ENCODE peak calls at places on chromosomes 11 and 22, in five cellular contexts. H is uterus, R is fibroblast of lung, S is neuronal stem cell, P is tibial nerve. L is an unnamed sample.

GRCh38 chr22:19382240-19382639 is 49.3 kb downstream of the HIRA start:
- DNase-seq in H (no peak), R (no peak), S (no peak), P (no peak), L (no peak)

GRCh38 chr22:30324008-30324730 is 2.6 kb downstream of the TBC1D10A start:
- DNase-seq in H (no peak), R (peak; percentile 81), S (no peak), P (no peak), L (peak; percentile 87)

GRCh38 chr11:46541593-46542371 is 52.0 kb downstream of the AMBRA1 start:
- DNase-seq in H (no peak), R (no peak), S (no peak), P (no peak), L (no peak)

GRCh38 chr11:123586568-123586967 is 67.9 kb downstream of the SCN3B start:
- DNase-seq in H (no peak), R (no peak), S (no peak), P (no peak), L (no peak)

GRCh38 chr11:97537407-97538150 is 1147.8 kb downstream of the JRKL start:
- DNase-seq in H (no peak), R (no peak), S (no peak), P (no peak), L (no peak)

GRCh38 chr11:26626346-26626745 is 54.3 kb upstream of the MUC15 start:
- DNase-seq in H (no peak), R (peak; percentile 6), S (no peak), P (no peak), L (peak; percentile 10)

GRCh38 chr22:22156348-22156715 is 88.3 kb upstream of the VPREB1 start:
- DNase-seq in H (no peak), R (no peak), S (no peak), P (no peak), L (no peak)

GRCh38 chr11:110447343-110447742 is 17.6 kb downstream of the FDX1 start:
- DNase-seq in H (no peak), R (no peak), S (no peak), P (no peak), L (no peak)

GRCh38 chr22:32920032-32920628 is 118.6 kb downstream of the TIMP3 start:
- DNase-seq in H (peak; percentile 85), R (peak; percentile 61), S (no peak), P (peak; percentile 90), L (peak; percentile 75)

GRCh38 chr11:65574963-65575567 is 788 bp upstream of the EHBP1L1 start:
- DNase-seq in H (no peak), R (no peak), S (no peak), P (no peak), L (no peak)

GRCh38 chr11:67252831-67253239 is 13.4 kb upstream of the GRK2 start:
- DNase-seq in H (no peak), R (peak; percentile 41), S (no peak), P (no peak), L (peak; percentile 53)

GRCh38 chr11:122101625-122102291 is 14.3 kb downstream of the BLID start:
- DNase-seq in H (peak; percentile 81), R (peak; percentile 91), S (peak; percentile 65), P (peak; percentile 78), L (peak; percentile 90)

GRCh38 chr11:121800704-121801516 is 315.1 kb downstream of the BLID start:
- DNase-seq in H (no peak), R (peak; percentile 54), S (peak; percentile 74), P (peak; percentile 9), L (peak; percentile 56)

GRCh38 chr11:78914503-78914902 is 339.8 kb upstream of the NARS2 start:
- DNase-seq in H (no peak), R (no peak), S (no peak), P (no peak), L (no peak)

GRCh38 chr22:46897246-46897623 is 134.8 kb downstream of the TBC1D22A start:
- DNase-seq in H (no peak), R (no peak), S (no peak), P (no peak), L (no peak)

GRCh38 chr11:123057604-123058305 is 4.2 kb downstream of the HSPA8 start:
- DNase-seq in H (no peak), R (no peak), S (no peak), P (no peak), L (no peak)

GRCh38 chr11:27317751-27318150 is 45.3 kb downstream of the CCDC34 start:
- DNase-seq in H (no peak), R (peak; percentile 81), S (no peak), P (no peak), L (peak; percentile 49)

GRCh38 chr11:102653744-102654291 is 28.7 kb upstream of the MMP20 start:
- DNase-seq in H (no peak), R (peak; percentile 6), S (no peak), P (no peak), L (no peak)

GRCh38 chr11:87879118-87879517 is 296.1 kb downstream of the RAB38 start:
- DNase-seq in H (no peak), R (no peak), S (no peak), P (no peak), L (peak; percentile 65)

GRCh38 chr11:64864135-64864472 is 14.3 kb downstream of the EHD1 start:
- DNase-seq in H (no peak), R (no peak), S (no peak), P (no peak), L (no peak)

GRCh38 chr11:115958089-115959000 is 454.1 kb upstream of the CADM1 start:
- DNase-seq in H (no peak), R (no peak), S (no peak), P (no peak), L (no peak)

GRCh38 chr11:76729214-76729613 is 53.9 kb upstream of the TSKU start:
- DNase-seq in H (no peak), R (no peak), S (no peak), P (no peak), L (no peak)

GRCh38 chr11:76728778-76729177 is 54.4 kb upstream of the TSKU start:
- DNase-seq in H (no peak), R (no peak), S (no peak), P (no peak), L (no peak)

GRCh38 chr11:76734456-76735217 is 48.5 kb upstream of the TSKU start:
- DNase-seq in H (no peak), R (no peak), S (no peak), P (no peak), L (no peak)

GRCh38 chr11:76732643-76733042 is 50.5 kb upstream of the TSKU start:
- DNase-seq in H (no peak), R (no peak), S (no peak), P (no peak), L (no peak)

DNA sequence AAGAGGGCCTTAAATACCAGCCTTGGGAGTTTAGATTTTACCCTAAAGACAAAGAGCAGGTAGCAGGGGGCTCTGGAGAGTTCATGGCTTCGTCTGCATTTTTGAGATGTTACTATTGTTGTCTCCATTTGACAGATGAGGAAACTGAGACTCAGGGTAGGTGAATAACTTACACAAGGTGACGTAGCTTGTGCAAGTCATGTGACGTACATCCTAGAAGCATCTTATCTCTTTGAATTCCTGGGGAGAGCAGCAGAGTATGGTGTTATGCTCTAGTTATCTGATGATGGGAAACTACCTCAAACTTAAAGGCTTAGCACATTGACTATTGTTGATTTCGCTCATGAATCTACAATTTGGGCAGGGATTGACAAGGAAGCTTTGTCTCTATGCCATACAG is 52.3 kb upstream of the TSKU start:
- DNase-seq in H (no peak), R (no peak), S (no peak), P (no peak), L (no peak)
- H3K4me3 ChIP-seq in H (no peak overlapping the region), R (no peak overlapping the region), S (no peak overlapping the region), P (no peak overlapping the region), L (no peak overlapping the region)

GRCh38 chr11:9753031-9753430 is 89.2 kb downstream of the SWAP70 start:
- DNase-seq in H (no peak), R (peak; percentile 89), S (no peak), P (no peak), L (peak; percentile 74)
- H3K4me3 ChIP-seq in H (no peak overlapping the region), R (no peak overlapping the region), S (no peak overlapping the region), P (no peak overlapping the region), L (no peak overlapping the region)

GRCh38 chr11:61024938-61025818 is 53.7 kb downstream of the CD6 start:
- DNase-seq in H (no peak), R (no peak), S (no peak), P (no peak), L (no peak)

GRCh38 chr11:61026121-61027031 is 54.9 kb downstream of the CD6 start:
- DNase-seq in H (no peak), R (no peak), S (no peak), P (no peak), L (no peak)

GRCh38 chr11:61027141-61027840 is 55.8 kb downstream of the CD6 start:
- DNase-seq in H (no peak), R (no peak), S (no peak), P (no peak), L (no peak)

GRCh38 chr11:61023086-61024035 is 51.9 kb downstream of the CD6 start:
- DNase-seq in H (no peak), R (no peak), S (no peak), P (no peak), L (no peak)

DNA sequence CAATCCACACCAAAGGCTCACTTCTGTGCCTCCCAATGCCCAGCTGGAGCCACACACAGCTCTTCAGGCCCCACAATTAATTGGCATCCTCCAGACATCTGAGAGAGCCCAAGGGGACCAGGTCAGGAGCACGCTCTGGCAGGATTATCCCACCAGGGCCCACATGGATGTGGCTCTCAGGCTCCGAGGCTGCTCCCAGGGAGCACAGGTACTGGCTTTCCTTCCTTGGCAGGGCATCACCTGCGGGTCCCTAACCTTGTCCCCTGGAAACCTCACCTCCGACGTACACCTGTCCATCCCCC is 54.3 kb downstream of the CD6 start:
- DNase-seq in H (no peak), R (no peak), S (no peak), P (no peak), L (no peak)
- H3K4me3 ChIP-seq in H (no peak overlapping the region), R (no peak overlapping the region), S (no peak overlapping the region), P (no peak overlapping the region), L (no peak overlapping the region)

GRCh38 chr11:133808393-133809140 is 36.7 kb downstream of the SPATA19 start:
- DNase-seq in H (no peak), R (no peak), S (no peak), P (no peak), L (no peak)

GRCh38 chr11:133811850-133812685 is 33.2 kb downstream of the SPATA19 start:
- DNase-seq in H (no peak), R (no peak), S (no peak), P (no peak), L (no peak)

GRCh38 chr11:133810179-133810550 is 35.1 kb downstream of the SPATA19 start:
- DNase-seq in H (no peak), R (no peak), S (no peak), P (no peak), L (no peak)

GRCh38 chr11:133810766-133811165 is 34.5 kb downstream of the SPATA19 start:
- DNase-seq in H (no peak), R (no peak), S (no peak), P (no peak), L (no peak)

DNA sequence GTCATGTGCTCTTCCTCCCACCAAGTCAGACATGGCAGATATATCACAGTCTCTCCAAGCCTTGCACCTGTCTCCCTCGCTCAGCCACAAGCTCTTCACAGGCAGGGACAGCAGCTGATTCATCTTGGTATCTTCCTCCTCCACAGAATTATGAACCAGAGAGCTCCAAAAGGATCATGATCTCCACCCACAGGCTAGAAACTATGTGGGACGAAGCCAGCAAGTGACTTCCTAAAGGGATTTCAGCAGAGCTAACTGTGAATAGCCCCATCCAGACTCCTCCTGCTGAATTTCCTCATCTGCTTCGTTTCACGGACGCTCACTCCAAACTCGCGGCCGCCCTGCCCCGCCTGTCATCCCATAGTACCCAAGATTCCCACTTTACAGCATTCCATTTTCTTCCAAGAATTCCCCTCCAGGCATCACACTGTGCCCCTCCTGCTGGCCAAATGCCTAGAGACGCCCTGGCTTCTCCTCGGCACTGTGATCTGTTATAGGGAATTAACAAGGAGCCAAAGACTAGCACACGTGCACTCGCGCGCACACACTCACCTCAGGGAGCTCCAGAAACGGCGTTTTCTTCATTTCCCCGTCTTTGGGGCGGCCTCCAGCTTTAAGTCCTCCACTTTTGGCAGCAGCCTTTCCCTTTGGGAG is 35.7 kb downstream of the SPATA19 start:
- DNase-seq in H (no peak), R (peak; percentile 1), S (no peak), P (peak; percentile 14), L (no peak)
- H3K4me3 ChIP-seq in H (no peak overlapping the region), R (no peak overlapping the region), S (no peak overlapping the region), P (no peak overlapping the region), L (no peak overlapping the region)